ENCODE peak calls at places on chromosomes 2 and 18, in eight cellular contexts. One of them, this sample, is unnamed.

GRCh38 chr2:107585851-107586250 is 240.8 kb upstream of the RGPD4 start:
- DNase-seq in dorsolateral prefrontal cortex: no peak
- DNase-seq in IMR-90: peak; percentile 56
- DNase-seq in AG04450: no peak
- DNase-seq in fibroblast of lung: peak; percentile 68
- DNase-seq in cardiac muscle cell: no peak
- DNase-seq in WERI-Rb-1: no peak
- DNase-seq in GM23338: no peak
- DNase-seq in this sample: no peak

GRCh38 chr2:126385983-126386382 is 270.0 kb upstream of the GYPC start:
- DNase-seq in dorsolateral prefrontal cortex: no peak
- DNase-seq in IMR-90: no peak
- DNase-seq in AG04450: no peak
- DNase-seq in fibroblast of lung: no peak
- DNase-seq in cardiac muscle cell: no peak
- DNase-seq in WERI-Rb-1: no peak
- DNase-seq in GM23338: no peak
- DNase-seq in this sample: no peak

GRCh38 chr2:174442546-174443510 is 44.0 kb downstream of the GPR155 start:
- DNase-seq in dorsolateral prefrontal cortex: no peak
- DNase-seq in IMR-90: peak; percentile 89
- DNase-seq in AG04450: peak; percentile 64
- DNase-seq in fibroblast of lung: peak; percentile 88
- DNase-seq in cardiac muscle cell: no peak
- DNase-seq in WERI-Rb-1: no peak
- DNase-seq in GM23338: peak; percentile 20
- DNase-seq in this sample: no peak

GRCh38 chr2:134690629-134691215 is 28.1 kb downstream of the TMEM163 start:
- DNase-seq in dorsolateral prefrontal cortex: no peak
- DNase-seq in IMR-90: no peak
- DNase-seq in AG04450: no peak
- DNase-seq in fibroblast of lung: no peak
- DNase-seq in cardiac muscle cell: no peak
- DNase-seq in WERI-Rb-1: no peak
- DNase-seq in GM23338: no peak
- DNase-seq in this sample: no peak

GRCh38 chr2:97935719-97936161 is 60.0 kb downstream of the TMEM131 start:
- DNase-seq in dorsolateral prefrontal cortex: no peak
- DNase-seq in IMR-90: peak; percentile 72
- DNase-seq in AG04450: peak; percentile 13
- DNase-seq in fibroblast of lung: peak; percentile 63
- DNase-seq in cardiac muscle cell: peak; percentile 29
- DNase-seq in WERI-Rb-1: no peak
- DNase-seq in GM23338: peak; percentile 25
- DNase-seq in this sample: no peak

GRCh38 chr2:55141572-55142413 is 90.3 kb downstream of the CLHC1 start:
- DNase-seq in dorsolateral prefrontal cortex: no peak
- DNase-seq in IMR-90: peak; percentile 51
- DNase-seq in AG04450: no peak
- DNase-seq in fibroblast of lung: no peak
- DNase-seq in cardiac muscle cell: no peak
- DNase-seq in WERI-Rb-1: no peak
- DNase-seq in GM23338: no peak
- DNase-seq in this sample: peak; percentile 8

GRCh38 chr18:35042389-35043066 is 1.3 kb downstream of the MAPRE2 start:
- DNase-seq in dorsolateral prefrontal cortex: no peak
- DNase-seq in IMR-90: no peak
- DNase-seq in AG04450: no peak
- DNase-seq in fibroblast of lung: peak; percentile 26
- DNase-seq in cardiac muscle cell: no peak
- DNase-seq in WERI-Rb-1: no peak
- DNase-seq in GM23338: no peak
- DNase-seq in this sample: peak; percentile 73

GRCh38 chr2:98849113-98849512 is 86.9 kb downstream of the CRACDL start:
- DNase-seq in dorsolateral prefrontal cortex: no peak
- DNase-seq in IMR-90: no peak
- DNase-seq in AG04450: no peak
- DNase-seq in fibroblast of lung: no peak
- DNase-seq in cardiac muscle cell: no peak
- DNase-seq in WERI-Rb-1: no peak
- DNase-seq in GM23338: no peak
- DNase-seq in this sample: no peak

GRCh38 chr2:39660612-39661196 is 5.0 kb upstream of the TMEM178A start:
- DNase-seq in dorsolateral prefrontal cortex: no peak
- DNase-seq in IMR-90: no peak
- DNase-seq in AG04450: no peak
- DNase-seq in fibroblast of lung: peak; percentile 31
- DNase-seq in cardiac muscle cell: no peak
- DNase-seq in WERI-Rb-1: no peak
- DNase-seq in GM23338: no peak
- DNase-seq in this sample: no peak

GRCh38 chr2:54680397-54681032 is 42.9 kb upstream of the EML6 start:
- DNase-seq in dorsolateral prefrontal cortex: no peak
- DNase-seq in IMR-90: peak; percentile 45
- DNase-seq in AG04450: no peak
- DNase-seq in fibroblast of lung: peak; percentile 73
- DNase-seq in cardiac muscle cell: no peak
- DNase-seq in WERI-Rb-1: no peak
- DNase-seq in GM23338: no peak
- DNase-seq in this sample: no peak

GRCh38 chr2:100757621-100758394 is 62.1 kb upstream of the NPAS2 start:
- DNase-seq in dorsolateral prefrontal cortex: no peak
- DNase-seq in IMR-90: peak; percentile 98
- DNase-seq in AG04450: peak; percentile 84
- DNase-seq in fibroblast of lung: peak; percentile 90
- DNase-seq in cardiac muscle cell: no peak
- DNase-seq in WERI-Rb-1: no peak
- DNase-seq in GM23338: no peak
- DNase-seq in this sample: no peak

GRCh38 chr2:156687715-156688114 is 251.5 kb downstream of the GPD2 start:
- DNase-seq in dorsolateral prefrontal cortex: no peak
- DNase-seq in IMR-90: peak; percentile 1
- DNase-seq in AG04450: no peak
- DNase-seq in fibroblast of lung: no peak
- DNase-seq in cardiac muscle cell: no peak
- DNase-seq in WERI-Rb-1: no peak
- DNase-seq in GM23338: no peak
- DNase-seq in this sample: no peak

GRCh38 chr2:146417942-146418341 is 1426.9 kb upstream of the ACVR2A start:
- DNase-seq in dorsolateral prefrontal cortex: no peak
- DNase-seq in IMR-90: no peak
- DNase-seq in AG04450: no peak
- DNase-seq in fibroblast of lung: no peak
- DNase-seq in cardiac muscle cell: no peak
- DNase-seq in WERI-Rb-1: no peak
- DNase-seq in GM23338: no peak
- DNase-seq in this sample: no peak

GRCh38 chr2:158502984-158503383 is 46.2 kb downstream of the PKP4 start:
- DNase-seq in dorsolateral prefrontal cortex: no peak
- DNase-seq in IMR-90: peak; percentile 83
- DNase-seq in AG04450: peak; percentile 24
- DNase-seq in fibroblast of lung: peak; percentile 93
- DNase-seq in cardiac muscle cell: no peak
- DNase-seq in WERI-Rb-1: no peak
- DNase-seq in GM23338: no peak
- DNase-seq in this sample: no peak

GRCh38 chr2:71526131-71526530 is 72.8 kb downstream of the DYSF start:
- DNase-seq in dorsolateral prefrontal cortex: no peak
- DNase-seq in IMR-90: no peak
- DNase-seq in AG04450: no peak
- DNase-seq in fibroblast of lung: no peak
- DNase-seq in cardiac muscle cell: no peak
- DNase-seq in WERI-Rb-1: no peak
- DNase-seq in GM23338: no peak
- DNase-seq in this sample: no peak

GRCh38 chr2:204840504-204840903 is 295.2 kb downstream of the PARD3B start:
- DNase-seq in dorsolateral prefrontal cortex: no peak
- DNase-seq in IMR-90: no peak
- DNase-seq in AG04450: no peak
- DNase-seq in fibroblast of lung: no peak
- DNase-seq in cardiac muscle cell: no peak
- DNase-seq in WERI-Rb-1: no peak
- DNase-seq in GM23338: no peak
- DNase-seq in this sample: no peak
- H3K4me3 ChIP-seq in dorsolateral prefrontal cortex: no peak overlapping the region
- H3K4me3 ChIP-seq in IMR-90: no peak overlapping the region
- H3K4me3 ChIP-seq in AG04450: no peak overlapping the region
- H3K4me3 ChIP-seq in fibroblast of lung: no peak overlapping the region
- H3K4me3 ChIP-seq in cardiac muscle cell: no peak overlapping the region
- H3K4me3 ChIP-seq in WERI-Rb-1: no peak overlapping the region
- H3K4me3 ChIP-seq in GM23338: no peak overlapping the region
- H3K4me3 ChIP-seq in this sample: no peak overlapping the region

GRCh38 chr2:105294844-105295481 is 34.6 kb downstream of the TGFBRAP1 start:
- DNase-seq in dorsolateral prefrontal cortex: peak; percentile 71
- DNase-seq in IMR-90: peak; percentile 68
- DNase-seq in AG04450: peak; percentile 34
- DNase-seq in fibroblast of lung: peak; percentile 72
- DNase-seq in cardiac muscle cell: peak; percentile 78
- DNase-seq in WERI-Rb-1: peak; percentile 70
- DNase-seq in GM23338: peak; percentile 90
- DNase-seq in this sample: no peak

GRCh38 chr2:105299290-105299689 is 30.2 kb downstream of the TGFBRAP1 start:
- DNase-seq in dorsolateral prefrontal cortex: no peak
- DNase-seq in IMR-90: no peak
- DNase-seq in AG04450: no peak
- DNase-seq in fibroblast of lung: no peak
- DNase-seq in cardiac muscle cell: no peak
- DNase-seq in WERI-Rb-1: no peak
- DNase-seq in GM23338: peak; percentile 69
- DNase-seq in this sample: no peak

GRCh38 chr2:105296017-105296611 is 33.4 kb downstream of the TGFBRAP1 start:
- DNase-seq in dorsolateral prefrontal cortex: no peak
- DNase-seq in IMR-90: no peak
- DNase-seq in AG04450: no peak
- DNase-seq in fibroblast of lung: no peak
- DNase-seq in cardiac muscle cell: no peak
- DNase-seq in WERI-Rb-1: no peak
- DNase-seq in GM23338: no peak
- DNase-seq in this sample: no peak

GRCh38 chr2:105297211-105297610 is 32.3 kb downstream of the TGFBRAP1 start:
- DNase-seq in dorsolateral prefrontal cortex: no peak
- DNase-seq in IMR-90: no peak
- DNase-seq in AG04450: no peak
- DNase-seq in fibroblast of lung: no peak
- DNase-seq in cardiac muscle cell: no peak
- DNase-seq in WERI-Rb-1: no peak
- DNase-seq in GM23338: no peak
- DNase-seq in this sample: no peak

GRCh38 chr2:105298017-105298416 is 31.5 kb downstream of the TGFBRAP1 start:
- DNase-seq in dorsolateral prefrontal cortex: no peak
- DNase-seq in IMR-90: no peak
- DNase-seq in AG04450: no peak
- DNase-seq in fibroblast of lung: no peak
- DNase-seq in cardiac muscle cell: no peak
- DNase-seq in WERI-Rb-1: no peak
- DNase-seq in GM23338: no peak
- DNase-seq in this sample: no peak
- H3K27ac ChIP-seq in dorsolateral prefrontal cortex: no peak overlapping the region
- H3K27ac ChIP-seq in IMR-90: no peak overlapping the region
- H3K27ac ChIP-seq in AG04450: no peak overlapping the region
- H3K27ac ChIP-seq in fibroblast of lung: no peak overlapping the region
- H3K27ac ChIP-seq in cardiac muscle cell: no peak overlapping the region
- H3K27ac ChIP-seq in WERI-Rb-1: no peak overlapping the region
- H3K27ac ChIP-seq in GM23338: no peak overlapping the region
- H3K27ac ChIP-seq in this sample: no peak overlapping the region

DNA sequence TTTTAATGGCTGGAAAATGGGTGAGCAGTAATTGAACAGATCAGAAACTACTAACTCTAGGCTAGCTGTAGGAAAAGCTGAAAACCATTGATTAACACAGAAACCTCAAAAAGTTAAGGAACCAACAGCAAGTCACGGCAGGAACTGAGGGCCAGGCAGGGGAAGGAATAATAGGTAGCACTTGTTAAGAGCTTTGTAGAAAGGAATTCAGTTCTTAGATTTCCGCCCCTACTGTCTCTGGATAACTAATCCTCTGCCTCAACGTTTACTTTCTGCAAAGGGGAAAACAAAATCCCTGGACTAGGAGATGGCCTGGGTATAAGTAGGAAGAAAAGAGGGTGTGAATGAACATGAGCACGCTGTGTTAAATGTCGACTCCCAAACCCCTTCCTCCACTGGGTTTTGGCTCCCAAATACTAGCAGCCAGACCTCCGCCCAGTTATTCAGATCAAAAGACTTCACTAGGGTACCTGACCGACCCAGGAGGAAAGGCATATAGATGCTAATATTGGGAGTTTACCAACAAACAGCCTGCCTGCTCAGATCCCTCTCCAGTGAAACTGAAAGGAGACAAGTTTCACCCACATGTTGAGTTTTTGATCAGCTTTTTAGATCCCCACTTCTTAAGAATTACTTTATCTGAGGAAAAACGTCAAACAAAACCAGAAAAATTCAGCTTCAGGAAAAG is 12.4 kb downstream of the SMAD2 start:
- DNase-seq in dorsolateral prefrontal cortex: no peak
- DNase-seq in IMR-90: no peak
- DNase-seq in AG04450: no peak
- DNase-seq in fibroblast of lung: no peak
- DNase-seq in cardiac muscle cell: no peak
- DNase-seq in WERI-Rb-1: no peak
- DNase-seq in GM23338: peak; percentile 70
- DNase-seq in this sample: no peak
- H3K4me3 ChIP-seq in dorsolateral prefrontal cortex: no peak overlapping the region
- H3K4me3 ChIP-seq in IMR-90: no peak overlapping the region
- H3K4me3 ChIP-seq in AG04450: no peak overlapping the region
- H3K4me3 ChIP-seq in fibroblast of lung: no peak overlapping the region
- H3K4me3 ChIP-seq in cardiac muscle cell: no peak overlapping the region
- H3K4me3 ChIP-seq in WERI-Rb-1: no peak overlapping the region
- H3K4me3 ChIP-seq in GM23338: peak overlapping the region; percentile 45
- H3K4me3 ChIP-seq in this sample: no peak overlapping the region

GRCh38 chr18:79401494-79402208 is 5.9 kb downstream of the NFATC1 start:
- DNase-seq in dorsolateral prefrontal cortex: no peak
- DNase-seq in IMR-90: no peak
- DNase-seq in AG04450: no peak
- DNase-seq in fibroblast of lung: no peak
- DNase-seq in cardiac muscle cell: no peak
- DNase-seq in WERI-Rb-1: no peak
- DNase-seq in GM23338: no peak
- DNase-seq in this sample: no peak
- H3K27ac ChIP-seq in dorsolateral prefrontal cortex: no peak overlapping the region
- H3K27ac ChIP-seq in IMR-90: no peak overlapping the region
- H3K27ac ChIP-seq in AG04450: no peak overlapping the region
- H3K27ac ChIP-seq in fibroblast of lung: no peak overlapping the region
- H3K27ac ChIP-seq in cardiac muscle cell: no peak overlapping the region
- H3K27ac ChIP-seq in WERI-Rb-1: no peak overlapping the region
- H3K27ac ChIP-seq in GM23338: no peak overlapping the region
- H3K27ac ChIP-seq in this sample: peak overlapping the region; percentile 87

DNA sequence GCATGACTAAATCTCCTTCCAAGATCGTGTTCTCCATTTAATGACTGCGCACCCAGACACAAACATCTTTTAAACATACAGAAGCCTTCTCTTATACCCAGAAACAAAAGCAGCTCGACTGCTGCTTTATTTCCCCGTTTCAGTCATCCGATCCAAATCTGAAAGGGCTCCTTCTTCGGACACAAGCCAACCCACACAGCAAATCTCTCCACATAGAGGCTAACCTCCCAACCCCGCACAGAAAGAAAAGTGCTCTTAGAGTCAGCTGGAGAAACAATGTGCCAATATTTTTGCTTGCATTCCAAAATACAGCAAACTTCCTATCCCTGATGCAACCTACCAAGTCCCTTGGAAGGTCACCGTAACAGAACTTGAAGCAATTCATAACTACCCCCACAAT is 29.1 kb downstream of the GAREM1 start:
- DNase-seq in dorsolateral prefrontal cortex: no peak
- DNase-seq in IMR-90: no peak
- DNase-seq in AG04450: no peak
- DNase-seq in fibroblast of lung: peak; percentile 66
- DNase-seq in cardiac muscle cell: no peak
- DNase-seq in WERI-Rb-1: no peak
- DNase-seq in GM23338: no peak
- DNase-seq in this sample: no peak
- H3K4me3 ChIP-seq in dorsolateral prefrontal cortex: peak overlapping the region; percentile 55
- H3K4me3 ChIP-seq in IMR-90: no peak overlapping the region
- H3K4me3 ChIP-seq in AG04450: no peak overlapping the region
- H3K4me3 ChIP-seq in fibroblast of lung: peak overlapping the region; percentile 38
- H3K4me3 ChIP-seq in cardiac muscle cell: no peak overlapping the region
- H3K4me3 ChIP-seq in WERI-Rb-1: no peak overlapping the region
- H3K4me3 ChIP-seq in GM23338: no peak overlapping the region
- H3K4me3 ChIP-seq in this sample: no peak overlapping the region